ENCODE peak calls at places on chromosome 16, in six cellular contexts. S, E, X, C, Y and A are unnamed samples.

GRCh38 chr16:11128211-11129123 is 127.5 kb downstream of the SOCS1 start:
- DNase-seq in S (no peak), E (no peak), X (no peak), C (no peak), Y (peak; percentile 80), A (peak; percentile 54)

GRCh38 chr16:53864819-53865491 is 161.0 kb downstream of the FTO start:
- DNase-seq in S (peak; percentile 69), E (no peak), X (no peak), C (no peak), Y (no peak), A (no peak)

GRCh38 chr16:87945351-87946042 is 5.7 kb upstream of the BANP start:
- DNase-seq in S (no peak), E (peak; percentile 84), X (peak; percentile 74), C (peak; percentile 86), Y (no peak), A (peak; percentile 99)

GRCh38 chr16:57882797-57883196 is 80.5 kb upstream of the KIFC3 start:
- DNase-seq in S (no peak), E (no peak), X (no peak), C (no peak), Y (no peak), A (no peak)

GRCh38 chr16:14608604-14609003 is 21.5 kb downstream of the PARN start:
- DNase-seq in S (no peak), E (no peak), X (peak; percentile 61), C (no peak), Y (no peak), A (no peak)

GRCh38 chr16:46688101-46688656 is 799 bp downstream of the VPS35 start:
- DNase-seq in S (no peak), E (no peak), X (peak; percentile 85), C (peak; percentile 41), Y (no peak), A (peak; percentile 62)

GRCh38 chr16:8959921-8960787 is 3.6 kb downstream of the USP7 start:
- DNase-seq in S (no peak), E (peak; percentile 56), X (no peak), C (no peak), Y (no peak), A (no peak)

GRCh38 chr16:77585852-77586251 is 136.5 kb upstream of the NUDT7 start:
- DNase-seq in S (peak; percentile 98), E (no peak), X (no peak), C (no peak), Y (no peak), A (no peak)

GRCh38 chr16:19583665-19584300 is 28.3 kb downstream of the VPS35L start:
- DNase-seq in S (peak; percentile 56), E (peak; percentile 54), X (peak; percentile 71), C (peak; percentile 6), Y (no peak), A (no peak)

GRCh38 chr16:50152386-50152806 is 710 bp upstream of the TENT4B start:
- DNase-seq in S (no peak), E (peak; percentile 67), X (no peak), C (peak; percentile 55), Y (peak; percentile 58), A (peak; percentile 37)

GRCh38 chr16:57938936-57939871 is 31.7 kb downstream of the CNGB1 start:
- DNase-seq in S (peak; percentile 79), E (peak; percentile 68), X (no peak), C (peak; percentile 27), Y (no peak), A (peak; percentile 32)

GRCh38 chr16:27640277-27640600 is 90.3 kb downstream of the KATNIP start:
- DNase-seq in S (no peak), E (peak; percentile 70), X (no peak), C (no peak), Y (no peak), A (no peak)

GRCh38 chr16:2895813-2896212 is 12.8 kb downstream of the FLYWCH2 start:
- DNase-seq in S (peak; percentile 65), E (no peak), X (no peak), C (no peak), Y (no peak), A (no peak)

GRCh38 chr16:54325616-54326265 is 39.2 kb upstream of the IRX3 start:
- DNase-seq in S (no peak), E (no peak), X (no peak), C (no peak), Y (no peak), A (no peak)

GRCh38 chr16:1559446-1559975 is 26.0 kb downstream of the TMEM204 start:
- DNase-seq in S (no peak), E (no peak), X (no peak), C (no peak), Y (no peak), A (no peak)

GRCh38 chr16:5870886-5871715 is 773.5 kb upstream of the EEF2KMT start:
- DNase-seq in S (no peak), E (no peak), X (no peak), C (no peak), Y (no peak), A (no peak)